ENCODE peak calls at places on chromosomes 7 and 10, in five cellular contexts. One of them, this sample, is unnamed.

GRCh38 chr10:31921031-31921430 is 7.6 kb downstream of the ARHGAP12 start:
- DNase-seq in NCI-H1436: no peak
- DNase-seq in IMR-90: no peak
- DNase-seq in spleen: no peak
- DNase-seq in GM23248: no peak
- DNase-seq in this sample: no peak

GRCh38 chr10:92801978-92802872 is 46.1 kb upstream of the EXOC6 start:
- DNase-seq in IMR-90: no peak
- DNase-seq in NCI-H1436: no peak
- DNase-seq in GM23248: no peak
- DNase-seq in spleen: no peak
- DNase-seq in this sample: no peak

GRCh38 chr7:41640487-41640886 is 62.4 kb downstream of the INHBA start:
- DNase-seq in NCI-H1436: no peak
- DNase-seq in GM23248: peak
- DNase-seq in spleen: no peak
- DNase-seq in IMR-90: peak
- DNase-seq in this sample: peak

GRCh38 chr10:118020365-118020764 is 26.4 kb downstream of the RAB11FIP2 start:
- DNase-seq in GM23248: no peak
- DNase-seq in NCI-H1436: no peak
- DNase-seq in spleen: no peak
- DNase-seq in IMR-90: no peak
- DNase-seq in this sample: no peak

GRCh38 chr10:86968271-86968993 is at the start of gene ADIRF:
- DNase-seq in spleen: peak
- DNase-seq in IMR-90: no peak
- DNase-seq in NCI-H1436: no peak
- DNase-seq in GM23248: peak
- DNase-seq in this sample: no peak

GRCh38 chr10:5523796-5524574 is 776 bp upstream of the CALML3 start:
- DNase-seq in NCI-H1436: no peak
- DNase-seq in spleen: peak
- DNase-seq in GM23248: no peak
- DNase-seq in IMR-90: no peak
- DNase-seq in this sample: no peak

GRCh38 chr10:51524041-51524440 is 175.4 kb downstream of the CSTF2T start:
- DNase-seq in NCI-H1436: no peak
- DNase-seq in IMR-90: peak
- DNase-seq in GM23248: peak
- DNase-seq in spleen: no peak
- DNase-seq in this sample: no peak

GRCh38 chr7:55104123-55104522 is 85.3 kb downstream of the EGFR start:
- DNase-seq in NCI-H1436: no peak
- DNase-seq in GM23248: no peak
- DNase-seq in IMR-90: no peak
- DNase-seq in spleen: no peak
- DNase-seq in this sample: no peak

GRCh38 chr10:110919349-110919931 is at the start of gene SHOC2:
- DNase-seq in GM23248: peak
- DNase-seq in spleen: peak
- DNase-seq in NCI-H1436: peak
- DNase-seq in IMR-90: no peak
- DNase-seq in this sample: no peak

GRCh38 chr10:35368485-35369048 is 32.3 kb downstream of the CCNY start:
- DNase-seq in IMR-90: no peak
- DNase-seq in GM23248: no peak
- DNase-seq in NCI-H1436: no peak
- DNase-seq in spleen: no peak
- DNase-seq in this sample: no peak

GRCh38 chr10:86440874-86441838 is 74.6 kb upstream of the GRID1 start:
- DNase-seq in spleen: no peak
- DNase-seq in GM23248: peak
- DNase-seq in IMR-90: peak
- DNase-seq in NCI-H1436: no peak
- DNase-seq in this sample: peak

This sample was measured in brain microvascular endothelial cell.